ENCODE peak calls at places on chromosome 10, in eight cellular contexts. A is BJ, X is AG04449, U is nephron progenitor cell, F is endothelial cell, S is kidney epithelial cell, D is tibial nerve, W is fibroblast of pulmonary artery. V is an unnamed sample.

GRCh38 chr10:34549953-34550352 is 265.1 kb downstream of the PARD3 start:
- DNase-seq in A (no peak), X (no peak), U (no peak), F (no peak), S (no peak), D (no peak), W (no peak), V (no peak)

GRCh38 chr10:72893136-72893798 is at the start of gene OIT3:
- DNase-seq in A (no peak), X (no peak), U (no peak), F (no peak), S (no peak), D (no peak), W (peak; percentile 78), V (no peak)

GRCh38 chr10:10644317-10645111 is 373.2 kb upstream of the CELF2 start:
- DNase-seq in A (no peak), X (no peak), U (no peak), F (no peak), S (no peak), D (peak; percentile 18), W (no peak), V (no peak)

GRCh38 chr10:78338717-78339116 is 305.1 kb downstream of the RPS24 start:
- DNase-seq in A (no peak), X (no peak), U (no peak), F (no peak), S (no peak), D (no peak), W (no peak), V (no peak)

GRCh38 chr10:5268234-5268633 is 71.6 kb downstream of the AKR1C4 start:
- DNase-seq in A (no peak), X (no peak), U (no peak), F (no peak), S (no peak), D (no peak), W (no peak), V (no peak)

GRCh38 chr10:79293841-79294705 is 53.2 kb upstream of the PPIF start:
- DNase-seq in A (no peak), X (no peak), U (no peak), F (no peak), S (peak; percentile 21), D (no peak), W (peak; percentile 29), V (no peak)

GRCh38 chr10:114337510-114338462 is 66.5 kb downstream of the AFAP1L2 start:
- DNase-seq in A (no peak), X (no peak), U (no peak), F (no peak), S (no peak), D (no peak), W (no peak), V (no peak)

GRCh38 chr10:63547628-63548356 is 26.6 kb downstream of the REEP3 start:
- DNase-seq in A (no peak), X (peak; percentile 21), U (no peak), F (no peak), S (no peak), D (no peak), W (no peak), V (no peak)

GRCh38 chr10:122404576-122404975 is 30.1 kb downstream of the PLEKHA1 start:
- DNase-seq in A (no peak), X (no peak), U (no peak), F (no peak), S (no peak), D (no peak), W (no peak), V (no peak)

GRCh38 chr10:62402503-62402902 is 28.3 kb downstream of the ZNF365 start:
- DNase-seq in A (no peak), X (no peak), U (no peak), F (no peak), S (no peak), D (no peak), W (no peak), V (no peak)

GRCh38 chr10:75772153-75772887 is 340.9 kb downstream of the LRMDA start:
- DNase-seq in A (no peak), X (no peak), U (no peak), F (no peak), S (no peak), D (no peak), W (no peak), V (no peak)

GRCh38 chr10:4512557-4513286 is 313.3 kb upstream of the AKR1E2 start:
- DNase-seq in A (no peak), X (no peak), U (peak; percentile 13), F (peak; percentile 23), S (no peak), D (no peak), W (peak; percentile 88), V (no peak)

GRCh38 chr10:55374917-55375316 is 573.9 kb upstream of the PCDH15 start:
- DNase-seq in A (no peak), X (no peak), U (no peak), F (no peak), S (no peak), D (no peak), W (peak; percentile 24), V (no peak)

GRCh38 chr10:100827819-100828743 is 82.7 kb downstream of the PAX2 start:
- DNase-seq in A (no peak), X (no peak), U (peak; percentile 79), F (peak; percentile 60), S (no peak), D (no peak), W (no peak), V (peak; percentile 51)

DNA sequence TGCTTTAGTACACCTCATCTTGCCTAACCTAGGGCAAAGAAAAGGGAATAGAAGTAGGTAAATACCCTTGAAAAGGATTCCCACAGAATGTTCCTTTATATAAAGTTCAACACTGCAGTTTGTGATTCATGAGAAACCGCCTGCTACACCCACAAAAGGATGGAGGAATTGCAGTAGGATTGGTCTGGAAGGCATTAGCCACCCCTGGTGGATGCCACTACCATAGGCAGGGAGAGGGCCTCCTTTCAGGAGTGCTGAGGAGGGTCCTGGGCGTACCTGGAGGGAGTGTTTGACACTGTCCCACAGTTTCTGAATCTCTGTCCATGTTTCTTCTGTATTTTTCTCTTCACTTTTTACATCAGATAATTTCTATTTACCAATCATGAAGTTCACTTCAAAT is 221.8 kb upstream of the TMEM72 start:
- DNase-seq in A (no peak), X (no peak), U (no peak), F (no peak), S (no peak), D (no peak), W (peak; percentile 14), V (no peak)
- TF ChIP-seq CTCF in A (peak; percentile 51), X (peak; percentile 54), U (peak; percentile 27), F (no peak), S (peak; percentile 18), D (no peak), W (peak; percentile 38), V (peak; percentile 26)

DNA sequence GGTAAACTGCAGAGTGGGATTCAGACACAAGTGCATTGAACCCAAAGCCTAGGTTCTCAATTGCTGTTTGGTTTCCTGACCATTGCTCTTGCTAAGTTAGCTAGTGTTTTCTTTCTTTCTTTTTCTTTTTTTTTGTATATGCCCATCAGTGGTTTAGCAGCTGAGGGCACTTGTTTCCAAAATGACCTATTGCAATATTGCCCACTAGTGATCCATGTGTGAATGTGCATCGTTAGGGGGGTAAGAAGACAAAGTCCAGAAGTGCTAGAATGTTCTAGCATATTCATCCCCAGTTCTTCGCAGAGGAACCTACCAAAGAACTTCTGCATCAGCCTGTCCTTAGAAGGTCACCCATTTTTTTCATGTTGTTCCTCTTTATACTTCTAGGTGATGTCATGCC is 252.8 kb upstream of the GPR26 start:
- DNase-seq in A (no peak), X (no peak), U (no peak), F (no peak), S (no peak), D (no peak), W (no peak), V (no peak)
- TF ChIP-seq CTCF in A (no peak), X (no peak), U (no peak), F (no peak), S (no peak), D (peak; percentile 3), W (no peak), V (no peak)

GRCh38 chr10:13247784-13248183 is 13.6 kb upstream of the UCMA start:
- DNase-seq in A (no peak), X (no peak), U (no peak), F (no peak), S (no peak), D (no peak), W (no peak), V (no peak)
- TF ChIP-seq CTCF in A (no peak), X (no peak), U (no peak), F (no peak), S (no peak), D (no peak), W (no peak), V (no peak)

GRCh38 chr10:123998197-123999141 is 94.9 kb downstream of the CHST15 start:
- DNase-seq in A (no peak), X (no peak), U (no peak), F (no peak), S (no peak), D (no peak), W (no peak), V (no peak)
- TF ChIP-seq CTCF in A (no peak), X (no peak), U (no peak), F (no peak), S (no peak), D (no peak), W (no peak), V (no peak)

GRCh38 chr10:97539523-97540200 is 32.9 kb upstream of the ANKRD2 start:
- DNase-seq in A (peak; percentile 66), X (peak; percentile 42), U (peak; percentile 45), F (peak; percentile 31), S (no peak), D (no peak), W (peak; percentile 94), V (no peak)
- TF ChIP-seq CTCF in A (peak; percentile 51), X (peak; percentile 30), U (no peak), F (no peak), S (peak; percentile 27), D (no peak), W (peak; percentile 56), V (peak; percentile 9)

DNA sequence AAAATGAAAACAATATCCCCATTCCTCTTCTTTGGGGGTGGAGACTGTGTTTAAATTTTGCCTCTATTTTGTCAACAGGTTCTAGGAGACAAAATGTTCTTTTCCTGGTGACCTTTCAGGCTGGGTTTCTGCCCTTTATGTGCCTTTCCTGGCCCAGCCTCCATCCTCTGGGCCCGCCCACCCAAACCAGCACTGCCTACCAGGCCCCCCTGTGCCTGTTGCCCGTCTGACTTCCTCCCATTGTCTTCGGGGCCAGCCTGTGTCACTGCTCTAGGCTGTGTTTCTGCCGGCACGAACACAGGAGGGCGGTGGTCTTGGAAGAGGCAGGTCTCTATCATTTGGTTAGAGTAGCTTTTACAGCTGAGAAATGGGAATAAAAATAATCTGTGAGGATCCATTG is 13.9 kb downstream of the TSPAN14 start:
- DNase-seq in A (no peak), X (no peak), U (peak; percentile 56), F (peak; percentile 90), S (no peak), D (peak; percentile 66), W (peak; percentile 53), V (no peak)
- TF ChIP-seq CTCF in A (no peak), X (no peak), U (no peak), F (no peak), S (no peak), D (no peak), W (no peak), V (no peak)

GRCh38 chr10:118800920-118801319 is 46.1 kb upstream of the CACUL1 start:
- DNase-seq in A (no peak), X (no peak), U (no peak), F (peak; percentile 23), S (no peak), D (no peak), W (peak; percentile 18), V (no peak)
- TF ChIP-seq CTCF in A (peak; percentile 35), X (peak; percentile 17), U (peak; percentile 19), F (no peak), S (peak; percentile 48), D (peak; percentile 13), W (peak; percentile 31), V (peak; percentile 30)

V was measured in progenitor cell of endocrine pancreas.